ENCODE peak calls at places on chromosomes 6 and 20, in five cellular contexts. One of them, this sample, is unnamed.

GRCh38 chr6:39870950-39871349 is 63.3 kb downstream of the MOCS1 start:
- DNase-seq in ovary: no peak
- DNase-seq in endothelial cell of umbilical vein: no peak
- DNase-seq in sigmoid colon: no peak
- DNase-seq in Peyer's patch: no peak
- DNase-seq in this sample: no peak

GRCh38 chr20:57951549-57951948 is 241.7 kb upstream of the PMEPA1 start:
- DNase-seq in endothelial cell of umbilical vein: no peak
- DNase-seq in Peyer's patch: no peak
- DNase-seq in ovary: no peak
- DNase-seq in sigmoid colon: no peak
- DNase-seq in this sample: no peak

GRCh38 chr20:13265941-13266340 is 44.9 kb downstream of the ISM1 start:
- DNase-seq in ovary: no peak
- DNase-seq in Peyer's patch: no peak
- DNase-seq in endothelial cell of umbilical vein: no peak
- DNase-seq in sigmoid colon: no peak
- DNase-seq in this sample: no peak

GRCh38 chr20:47857994-47858557 is 72.8 kb upstream of the SULF2 start:
- DNase-seq in ovary: no peak
- DNase-seq in endothelial cell of umbilical vein: peak; percentile 38
- DNase-seq in sigmoid colon: peak; percentile 85
- DNase-seq in Peyer's patch: no peak
- DNase-seq in this sample: peak; percentile 25

GRCh38 chr6:135504734-135505133 is 7.2 kb upstream of the AHI1 start:
- DNase-seq in ovary: no peak
- DNase-seq in sigmoid colon: no peak
- DNase-seq in Peyer's patch: no peak
- DNase-seq in endothelial cell of umbilical vein: no peak
- DNase-seq in this sample: no peak

GRCh38 chr6:5547571-5547970 is 286.3 kb downstream of the FARS2 start:
- DNase-seq in ovary: no peak
- DNase-seq in endothelial cell of umbilical vein: no peak
- DNase-seq in sigmoid colon: no peak
- DNase-seq in Peyer's patch: no peak
- DNase-seq in this sample: no peak

GRCh38 chr6:84314377-84314898 is 87.0 kb upstream of the CEP162 start:
- DNase-seq in ovary: no peak
- DNase-seq in endothelial cell of umbilical vein: no peak
- DNase-seq in sigmoid colon: no peak
- DNase-seq in Peyer's patch: no peak
- DNase-seq in this sample: no peak

GRCh38 chr6:13794184-13794583 is 20.2 kb downstream of the MCUR1 start:
- DNase-seq in ovary: no peak
- DNase-seq in sigmoid colon: no peak
- DNase-seq in Peyer's patch: no peak
- DNase-seq in endothelial cell of umbilical vein: peak; percentile 38
- DNase-seq in this sample: no peak

GRCh38 chr20:32621071-32621913 is 36.2 kb upstream of the NOL4L start:
- DNase-seq in Peyer's patch: no peak
- DNase-seq in endothelial cell of umbilical vein: no peak
- DNase-seq in sigmoid colon: no peak
- DNase-seq in ovary: no peak
- DNase-seq in this sample: no peak

GRCh38 chr6:69732045-69732444 is 64.8 kb downstream of the LMBRD1 start:
- DNase-seq in ovary: no peak
- DNase-seq in sigmoid colon: no peak
- DNase-seq in Peyer's patch: no peak
- DNase-seq in endothelial cell of umbilical vein: no peak
- DNase-seq in this sample: no peak

GRCh38 chr20:39651645-39652340 is 689.6 kb downstream of the DHX35 start:
- DNase-seq in sigmoid colon: no peak
- DNase-seq in Peyer's patch: no peak
- DNase-seq in ovary: no peak
- DNase-seq in endothelial cell of umbilical vein: no peak
- DNase-seq in this sample: no peak

GRCh38 chr6:9360881-9361280 is 925.5 kb upstream of the SLC35B3 start:
- DNase-seq in sigmoid colon: no peak
- DNase-seq in Peyer's patch: no peak
- DNase-seq in ovary: no peak
- DNase-seq in endothelial cell of umbilical vein: no peak
- DNase-seq in this sample: no peak

GRCh38 chr6:5287205-5287965 is 26.1 kb downstream of the FARS2 start:
- DNase-seq in Peyer's patch: no peak
- DNase-seq in ovary: no peak
- DNase-seq in sigmoid colon: no peak
- DNase-seq in endothelial cell of umbilical vein: no peak
- DNase-seq in this sample: no peak

GRCh38 chr20:55535366-55535765 is 470.0 kb downstream of the CBLN4 start:
- DNase-seq in sigmoid colon: no peak
- DNase-seq in endothelial cell of umbilical vein: no peak
- DNase-seq in ovary: no peak
- DNase-seq in Peyer's patch: no peak
- DNase-seq in this sample: no peak

GRCh38 chr6:111985202-111985731 is 68.6 kb upstream of the CCN6 start:
- DNase-seq in ovary: no peak
- DNase-seq in sigmoid colon: no peak
- DNase-seq in Peyer's patch: no peak
- DNase-seq in endothelial cell of umbilical vein: peak; percentile 58
- DNase-seq in this sample: peak; percentile 76

GRCh38 chr6:56406276-56407269 is 159.2 kb upstream of the COL21A1 start:
- DNase-seq in Peyer's patch: no peak
- DNase-seq in ovary: no peak
- DNase-seq in sigmoid colon: no peak
- DNase-seq in endothelial cell of umbilical vein: no peak
- DNase-seq in this sample: no peak

GRCh38 chr6:15389759-15390723 is 144.2 kb downstream of the JARID2 start:
- DNase-seq in ovary: no peak
- DNase-seq in endothelial cell of umbilical vein: peak; percentile 73
- DNase-seq in sigmoid colon: no peak
- DNase-seq in Peyer's patch: no peak
- DNase-seq in this sample: no peak

GRCh38 chr20:46789339-46789984 is 80.0 kb downstream of the SLC2A10 start:
- DNase-seq in Peyer's patch: no peak
- DNase-seq in endothelial cell of umbilical vein: no peak
- DNase-seq in ovary: no peak
- DNase-seq in sigmoid colon: no peak
- DNase-seq in this sample: no peak

GRCh38 chr20:57849126-57849867 is 139.5 kb upstream of the PMEPA1 start:
- DNase-seq in ovary: no peak
- DNase-seq in sigmoid colon: peak; percentile 13
- DNase-seq in endothelial cell of umbilical vein: no peak
- DNase-seq in Peyer's patch: no peak
- DNase-seq in this sample: no peak

GRCh38 chr6:63597142-63598000 is 25.1 kb downstream of the LOC128125822 start:
- DNase-seq in Peyer's patch: no peak
- DNase-seq in ovary: no peak
- DNase-seq in sigmoid colon: no peak
- DNase-seq in endothelial cell of umbilical vein: no peak
- DNase-seq in this sample: no peak

GRCh38 chr6:45647341-45648138 is 269.8 kb upstream of the SUPT3H start:
- DNase-seq in endothelial cell of umbilical vein: peak; percentile 8
- DNase-seq in sigmoid colon: no peak
- DNase-seq in Peyer's patch: no peak
- DNase-seq in ovary: no peak
- DNase-seq in this sample: no peak

GRCh38 chr20:51871943-51872342 is 69.6 kb upstream of the SALL4 start:
- DNase-seq in sigmoid colon: no peak
- DNase-seq in Peyer's patch: no peak
- DNase-seq in ovary: no peak
- DNase-seq in endothelial cell of umbilical vein: no peak
- DNase-seq in this sample: no peak

GRCh38 chr6:111776236-111777189 is 96.7 kb downstream of the FYN start:
- DNase-seq in sigmoid colon: no peak
- DNase-seq in endothelial cell of umbilical vein: no peak
- DNase-seq in Peyer's patch: no peak
- DNase-seq in ovary: no peak
- DNase-seq in this sample: no peak

GRCh38 chr6:41451039-41451438 is 95.1 kb upstream of the FOXP4 start:
- DNase-seq in ovary: no peak
- DNase-seq in endothelial cell of umbilical vein: no peak
- DNase-seq in Peyer's patch: no peak
- DNase-seq in sigmoid colon: no peak
- DNase-seq in this sample: no peak

GRCh38 chr6:149458196-149458595 is 26.6 kb downstream of the ZC3H12D start:
- DNase-seq in ovary: no peak
- DNase-seq in Peyer's patch: no peak
- DNase-seq in sigmoid colon: no peak
- DNase-seq in endothelial cell of umbilical vein: no peak
- DNase-seq in this sample: no peak

DNA sequence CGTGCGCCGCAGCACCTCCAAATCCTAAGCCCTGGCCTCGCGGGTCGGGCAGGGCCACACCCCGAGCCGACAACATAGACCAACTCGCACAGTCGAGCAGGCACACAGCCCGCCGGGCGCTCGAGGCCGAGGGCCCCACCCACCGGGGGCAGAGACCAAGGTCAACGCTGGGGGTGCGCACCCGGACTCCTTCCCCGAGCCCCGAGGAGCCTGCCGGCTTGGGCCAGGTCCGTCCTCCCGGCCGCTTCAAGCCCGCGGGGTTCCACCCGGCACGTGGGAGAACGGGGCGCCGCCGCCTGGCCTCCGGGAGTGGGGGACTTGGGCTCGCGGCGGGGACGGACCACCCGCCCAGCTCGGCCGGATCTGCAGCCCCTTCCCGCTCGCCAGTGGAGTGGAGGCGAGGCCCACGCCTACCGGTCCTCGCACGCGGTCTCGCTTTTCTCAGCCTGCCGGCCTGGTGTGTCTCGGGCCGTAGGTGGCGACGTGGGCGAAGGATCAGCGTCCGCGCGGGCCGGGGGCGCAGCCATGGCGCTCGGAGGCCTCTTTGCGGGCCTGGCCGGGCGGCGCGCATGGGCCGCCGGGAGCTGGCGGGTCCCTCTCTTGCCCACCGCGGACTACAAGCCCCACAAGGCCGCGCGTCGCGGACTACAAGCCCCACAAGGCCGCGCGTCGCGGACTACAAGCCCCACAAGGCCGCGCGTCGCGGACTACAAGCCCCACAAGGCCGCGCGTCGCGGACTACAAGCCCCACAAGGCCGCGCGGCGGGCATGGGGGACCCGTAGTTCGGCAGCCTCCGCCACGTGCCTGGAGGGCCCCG is at the start of gene UCKL1:
- DNase-seq in endothelial cell of umbilical vein: peak; percentile 93
- DNase-seq in ovary: peak; percentile 95
- DNase-seq in Peyer's patch: peak; percentile 91
- DNase-seq in sigmoid colon: peak; percentile 97
- DNase-seq in this sample: peak; percentile 92
- TF ChIP-seq POLR2A in endothelial cell of umbilical vein: peak; percentile 89
- TF ChIP-seq POLR2A in ovary: peak; percentile 67
- TF ChIP-seq POLR2A in Peyer's patch: peak; percentile 83
- TF ChIP-seq POLR2A in sigmoid colon: peak; percentile 54
- TF ChIP-seq POLR2A in this sample: no peak

DNA sequence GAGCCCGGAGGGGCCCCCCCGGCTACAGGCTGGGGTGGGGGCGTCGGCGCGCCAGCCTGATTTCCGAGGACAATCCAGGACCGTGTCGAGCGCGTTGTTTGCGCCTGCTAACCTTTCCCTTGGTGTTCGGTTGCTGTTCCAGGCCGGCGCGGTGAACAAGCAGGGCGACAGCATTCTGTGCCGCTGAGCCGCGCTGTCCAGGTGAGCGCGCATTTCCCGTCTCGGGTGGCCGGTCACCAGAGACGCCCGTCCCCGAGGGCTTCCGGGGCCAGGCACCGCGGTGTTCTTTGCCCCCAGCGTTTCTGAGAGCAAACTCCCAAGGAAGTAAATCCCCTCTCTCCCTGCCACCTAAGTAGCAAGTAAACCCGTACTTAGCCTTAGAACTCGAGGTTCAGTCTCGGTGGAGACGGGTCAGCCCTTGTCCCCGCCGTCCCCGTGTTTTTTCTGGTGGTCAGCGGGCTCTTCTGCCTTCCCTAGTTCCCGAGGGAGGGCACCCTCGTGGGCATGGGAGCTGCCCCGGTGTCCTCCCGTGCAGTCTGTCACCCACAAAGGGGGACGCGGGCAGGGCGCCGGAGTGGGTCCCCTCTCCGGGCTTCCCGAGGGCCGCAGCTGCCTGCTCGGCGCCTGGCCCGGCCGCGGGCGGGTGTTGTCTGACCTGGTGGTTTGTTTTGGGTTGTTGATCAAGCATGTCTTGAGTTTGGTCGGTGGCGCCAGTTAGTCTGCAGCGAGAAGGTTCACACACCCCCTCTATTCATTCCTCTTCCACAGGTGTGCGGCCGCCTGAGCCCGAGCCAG is 1.5 kb downstream of the ID4 start:
- DNase-seq in endothelial cell of umbilical vein: no peak
- DNase-seq in ovary: peak; percentile 35
- DNase-seq in sigmoid colon: peak; percentile 67
- DNase-seq in Peyer's patch: peak; percentile 68
- DNase-seq in this sample: peak; percentile 93
- H3K4me3 ChIP-seq in endothelial cell of umbilical vein: no peak overlapping the region
- H3K4me3 ChIP-seq in ovary: peak overlapping the region; percentile 91
- H3K4me3 ChIP-seq in sigmoid colon: peak overlapping the region; percentile 88
- H3K4me3 ChIP-seq in Peyer's patch: peak overlapping the region; percentile 42
- H3K4me3 ChIP-seq in this sample: peak overlapping the region; percentile 91

GRCh38 chr6:161104966-161105365 is 113.4 kb downstream of the MAP3K4 start:
- DNase-seq in sigmoid colon: no peak
- DNase-seq in ovary: no peak
- DNase-seq in endothelial cell of umbilical vein: no peak
- DNase-seq in Peyer's patch: no peak
- DNase-seq in this sample: no peak

GRCh38 chr6:161103475-161103874 is 111.9 kb downstream of the MAP3K4 start:
- DNase-seq in ovary: no peak
- DNase-seq in endothelial cell of umbilical vein: no peak
- DNase-seq in Peyer's patch: no peak
- DNase-seq in sigmoid colon: no peak
- DNase-seq in this sample: no peak

GRCh38 chr6:161101517-161101916 is 109.9 kb downstream of the MAP3K4 start:
- DNase-seq in Peyer's patch: no peak
- DNase-seq in endothelial cell of umbilical vein: no peak
- DNase-seq in sigmoid colon: no peak
- DNase-seq in ovary: no peak
- DNase-seq in this sample: peak; percentile 6

GRCh38 chr6:161095916-161096315 is 104.3 kb downstream of the MAP3K4 start:
- DNase-seq in sigmoid colon: no peak
- DNase-seq in endothelial cell of umbilical vein: no peak
- DNase-seq in ovary: no peak
- DNase-seq in Peyer's patch: no peak
- DNase-seq in this sample: no peak

DNA sequence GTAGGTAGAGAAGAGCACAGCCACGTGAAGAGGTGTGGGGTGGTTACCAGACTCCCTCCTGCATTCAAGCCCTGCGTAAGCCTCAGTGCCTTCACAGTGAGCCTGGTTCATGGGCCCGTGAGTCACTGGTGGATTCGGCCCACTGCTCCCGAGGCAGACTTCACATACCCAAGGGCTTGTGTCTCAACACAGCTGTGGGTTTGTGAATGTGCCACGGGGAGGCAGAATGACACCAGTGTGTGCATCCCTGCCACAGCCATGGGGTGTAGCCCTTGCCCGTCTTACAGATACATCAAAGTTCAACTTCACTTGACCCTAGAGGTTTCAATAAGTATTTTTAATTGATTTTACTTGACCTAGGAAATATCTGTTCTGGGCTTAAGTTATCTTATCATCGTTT is 108.5 kb downstream of the MAP3K4 start:
- DNase-seq in Peyer's patch: no peak
- DNase-seq in endothelial cell of umbilical vein: no peak
- DNase-seq in sigmoid colon: no peak
- DNase-seq in ovary: no peak
- DNase-seq in this sample: peak; percentile 9
- H3K36me3 ChIP-seq in Peyer's patch: no peaks in the 10 kb centered on the region
- H3K36me3 ChIP-seq in endothelial cell of umbilical vein: peaks cover 7% of the 10 kb centered on the region
- H3K36me3 ChIP-seq in sigmoid colon: peaks cover 86% of the 10 kb centered on the region
- H3K36me3 ChIP-seq in ovary: no peaks in the 10 kb centered on the region
- H3K36me3 ChIP-seq in this sample: peaks cover 28% of the 10 kb centered on the region

GRCh38 chr6:142702501-142703460 is 242.2 kb downstream of the HIVEP2 start:
- DNase-seq in endothelial cell of umbilical vein: peak; percentile 66
- DNase-seq in sigmoid colon: peak; percentile 69
- DNase-seq in Peyer's patch: no peak
- DNase-seq in ovary: no peak
- DNase-seq in this sample: peak; percentile 15
- TF ChIP-seq POLR2A in endothelial cell of umbilical vein: no peak
- TF ChIP-seq POLR2A in sigmoid colon: no peak
- TF ChIP-seq POLR2A in Peyer's patch: no peak
- TF ChIP-seq POLR2A in ovary: no peak
- TF ChIP-seq POLR2A in this sample: no peak